ENCODE peak calls at places on chromosome 3, in seven cellular contexts. F is ecto neural progenitor cell; G is AG08396; E is NCI-H524; U is caudate nucleus; K is activated CD4-positive, CD25-positive, alpha-beta regulatory T cell; W is NCI-H1417. J is an unnamed sample.

GRCh38 chr3:17288839-17289399 is 404.2 kb downstream of the PLCL2 start:
- DNase-seq in W (no peak), U (no peak), E (no peak), F (no peak), G (no peak), K (no peak), J (no peak)

GRCh38 chr3:148840419-148840818 is 12.8 kb downstream of the CPB1 start:
- DNase-seq in K (no peak), W (no peak), F (no peak), U (no peak), G (no peak), E (no peak), J (no peak)

GRCh38 chr3:140050977-140051957 is 116.3 kb downstream of the CLSTN2 start:
- DNase-seq in U (peak; percentile 21), E (peak; percentile 93), K (no peak), G (no peak), F (peak; percentile 43), W (no peak), J (peak; percentile 35)

GRCh38 chr3:174775603-174776002 is 83.5 kb upstream of the NAALADL2 start:
- DNase-seq in E (no peak), U (no peak), W (no peak), K (no peak), G (no peak), F (no peak), J (no peak)

GRCh38 chr3:58419782-58420512 is 13.7 kb downstream of the PDHB start:
- DNase-seq in U (no peak), F (no peak), K (no peak), G (no peak), E (no peak), W (no peak), J (no peak)

GRCh38 chr3:173799073-173799830 is 401.7 kb downstream of the NLGN1 start:
- DNase-seq in U (no peak), F (no peak), W (no peak), G (no peak), E (no peak), K (no peak), J (peak; percentile 80)

GRCh38 chr3:154684021-154684420 is 254.0 kb upstream of the GPR149 start:
- DNase-seq in K (no peak), W (no peak), E (no peak), F (no peak), G (no peak), U (no peak), J (no peak)

GRCh38 chr3:184335291-184335660 is 2.1 kb upstream of the FAM131A start:
- DNase-seq in G (no peak), K (no peak), W (no peak), U (no peak), E (no peak), F (no peak), J (no peak)

GRCh38 chr3:150577854-150578253 is 25.3 kb upstream of the SELENOT start:
- DNase-seq in G (no peak), E (peak; percentile 19), K (no peak), U (no peak), W (no peak), F (no peak), J (no peak)

GRCh38 chr3:71532639-71533395 is 50.7 kb downstream of the FOXP1 start:
- DNase-seq in U (no peak), G (no peak), K (no peak), W (no peak), E (no peak), F (no peak), J (no peak)

GRCh38 chr3:124722589-124722988 is 7.7 kb upstream of the UMPS start:
- DNase-seq in W (no peak), K (no peak), F (no peak), E (no peak), U (no peak), G (no peak), J (no peak)

GRCh38 chr3:170765419-170766078 is 104.4 kb downstream of the RPL22L1 start:
- DNase-seq in F (no peak), K (no peak), W (peak; percentile 8), U (no peak), G (peak; percentile 7), E (no peak), J (peak; percentile 44)

GRCh38 chr3:130800829-130801228 is 54.2 kb upstream of the PIK3R4 start:
- DNase-seq in W (no peak), F (no peak), E (no peak), U (no peak), K (no peak), G (no peak), J (no peak)

GRCh38 chr3:152019516-152019915 is 146.1 kb downstream of the SUCNR1 start:
- DNase-seq in G (no peak), K (no peak), E (peak; percentile 80), F (no peak), U (no peak), W (no peak), J (no peak)

GRCh38 chr3:194573680-194574437 is 59.4 kb downstream of the TMEM44 start:
- DNase-seq in U (no peak), E (peak; percentile 92), G (peak; percentile 57), K (no peak), W (peak; percentile 25), F (peak; percentile 62), J (no peak)

GRCh38 chr3:127545711-127546457 is 44.6 kb downstream of the TPRA1 start:
- DNase-seq in U (no peak), G (no peak), K (no peak), F (no peak), W (no peak), E (peak; percentile 37), J (no peak)

GRCh38 chr3:127604546-127605165 is 6.4 kb downstream of the MCM2 start:
- DNase-seq in W (no peak), U (no peak), K (no peak), E (no peak), G (no peak), F (no peak), J (no peak)

GRCh38 chr3:118941236-118941635 is 93.4 kb downstream of the IGSF11 start:
- DNase-seq in K (no peak), E (no peak), G (no peak), F (no peak), W (no peak), U (no peak), J (no peak)

GRCh38 chr3:188754286-188754685 is 417.5 kb upstream of the TPRG1 start:
- DNase-seq in G (no peak), K (no peak), U (no peak), E (no peak), W (no peak), F (no peak), J (no peak)

GRCh38 chr3:42635111-42635510 is 18.4 kb upstream of the ZBTB47 start:
- DNase-seq in K (no peak), W (no peak), U (no peak), E (no peak), G (no peak), F (no peak), J (no peak)

GRCh38 chr3:69143055-69143454 is 20.7 kb upstream of the LMOD3 start:
- DNase-seq in E (peak; percentile 25), F (no peak), W (no peak), U (no peak), G (no peak), K (no peak), J (no peak)

GRCh38 chr3:153958635-153959320 is 162.4 kb upstream of the ARHGEF26 start:
- DNase-seq in F (no peak), E (no peak), K (no peak), W (no peak), G (no peak), U (no peak), J (no peak)

GRCh38 chr3:64145438-64145837 is 79.8 kb downstream of the PRICKLE2 start:
- DNase-seq in U (no peak), G (no peak), F (no peak), E (no peak), K (no peak), W (no peak), J (no peak)

GRCh38 chr3:161567962-161568361 is 71.4 kb downstream of the OTOL1 start:
- DNase-seq in K (no peak), U (no peak), F (no peak), W (no peak), E (peak; percentile 10), G (no peak), J (no peak)

GRCh38 chr3:79380581-79380980 is 387.2 kb downstream of the ROBO1 start:
- DNase-seq in F (no peak), E (no peak), K (no peak), G (no peak), U (no peak), W (no peak), J (no peak)